ENCODE peak calls at places on chromosomes 4 and X, in eight cellular contexts. W is uterus, I is testis, T is heart left ventricle, O is ovary, G is IMR-90, M is breast epithelium, Z is endothelial cell of umbilical vein. Y is an unnamed sample.

GRCh38 chr4:76984788-76985211 is 35.2 kb downstream of the SEPTIN11 start:
- DNase-seq in W (peak), I (peak), T (peak), O (peak), G (peak), M (no peak), Z (peak), Y (peak)

GRCh38 chr4:60683357-60683756 is 516.8 kb upstream of the ADGRL3 start:
- DNase-seq in W (no peak), I (no peak), T (no peak), O (no peak), G (peak), M (no peak), Z (no peak), Y (no peak)

GRCh38 chr4:175540732-175541131 is 271.3 kb downstream of the GPM6A start:
- DNase-seq in W (no peak), I (no peak), T (no peak), O (no peak), G (no peak), M (no peak), Z (no peak), Y (no peak)

GRCh38 chr4:185566972-185567749 is 31.9 kb upstream of the PDLIM3 start:
- DNase-seq in W (peak), I (peak), T (peak), O (peak), G (peak), M (no peak), Z (peak), Y (no peak)

GRCh38 chr4:1472148-1472797 is 66.0 kb upstream of the NKX1-1 start:
- DNase-seq in W (peak), I (no peak), T (no peak), O (no peak), G (no peak), M (peak), Z (no peak), Y (no peak)

GRCh38 chrX:121161501-121161933 is 114.1 kb downstream of the GLUD2 start:
- DNase-seq in W (no peak), I (no peak), T (no peak), O (no peak), G (no peak), M (no peak), Z (no peak), Y (no peak)

GRCh38 chrX:133908223-133908622 is 77.2 kb downstream of the GPC3 start:
- DNase-seq in W (no peak), I (no peak), T (no peak), O (no peak), G (no peak), M (no peak), Z (no peak), Y (no peak)

GRCh38 chr4:120667102-120667501 is 255.4 kb downstream of the PRDM5 start:
- DNase-seq in W (no peak), I (no peak), T (no peak), O (no peak), G (no peak), M (no peak), Z (no peak), Y (no peak)

GRCh38 chr4:106201373-106201772 is 114.6 kb downstream of the TBCK start:
- DNase-seq in W (no peak), I (no peak), T (no peak), O (no peak), G (peak), M (no peak), Z (peak), Y (no peak)

GRCh38 chr4:23789765-23790164 is 100.1 kb downstream of the PPARGC1A start:
- DNase-seq in W (peak), I (no peak), T (peak), O (no peak), G (peak), M (no peak), Z (no peak), Y (peak)

GRCh38 chr4:170278481-170278880 is 188.7 kb upstream of the AADAT start:
- DNase-seq in W (no peak), I (no peak), T (no peak), O (no peak), G (no peak), M (no peak), Z (no peak), Y (no peak)

GRCh38 chrX:14039344-14039743 is 9.7 kb upstream of the GEMIN8 start:
- DNase-seq in W (no peak), I (peak), T (no peak), O (peak), G (peak), M (no peak), Z (peak), Y (peak)

GRCh38 chr4:72670521-72670920 is 101.5 kb upstream of the ADAMTS3 start:
- DNase-seq in W (no peak), I (no peak), T (no peak), O (no peak), G (no peak), M (no peak), Z (no peak), Y (no peak)

GRCh38 chr4:3294401-3295241 is 1.8 kb downstream of the RGS12 start:
- DNase-seq in W (no peak), I (no peak), T (no peak), O (no peak), G (no peak), M (peak), Z (no peak), Y (peak)

GRCh38 chr4:88244821-88245579 is 39.4 kb downstream of the PPM1K start:
- DNase-seq in W (no peak), I (no peak), T (no peak), O (no peak), G (no peak), M (no peak), Z (no peak), Y (peak)

GRCh38 chr4:48692897-48693296 is 87.2 kb downstream of the FRYL start:
- DNase-seq in W (no peak), I (no peak), T (no peak), O (no peak), G (no peak), M (no peak), Z (no peak), Y (no peak)

GRCh38 chr4:140641789-140642439 is 73.2 kb upstream of the UCP1 start:
- DNase-seq in W (no peak), I (peak), T (no peak), O (peak), G (no peak), M (peak), Z (no peak), Y (no peak)

GRCh38 chrX:65924938-65925507 is 114.9 kb downstream of the VSIG4 start:
- DNase-seq in W (no peak), I (no peak), T (no peak), O (no peak), G (no peak), M (no peak), Z (no peak), Y (no peak)
- TF ChIP-seq POLR2A in W (no peak), I (no peak), T (no peak), O (no peak), G (no peak), M (no peak), Z (no peak), Y (no peak)

GRCh38 chrX:127138218-127138617 is 318.7 kb downstream of the PRR32 start:
- DNase-seq in W (no peak), I (no peak), T (no peak), O (no peak), G (no peak), M (no peak), Z (no peak), Y (no peak)
- H3K27ac ChIP-seq in W (no peak), I (no peak), T (no peak), O (no peak), G (no peak), M (no peak), Z (no peak), Y (no peak)

GRCh38 chrX:118807151-118808017 is 16.2 kb upstream of the ZCCHC12 start:
- DNase-seq in W (peak), I (peak), T (peak), O (peak), G (peak), M (no peak), Z (peak), Y (peak)
- TF ChIP-seq POLR2A in W (no peak), I (no peak), T (no peak), O (no peak), G (no peak), M (no peak), Z (no peak), Y (no peak)

GRCh38 chrX:23788521-23788920 is 5.5 kb downstream of the SAT1 start:
- DNase-seq in W (no peak), I (no peak), T (no peak), O (no peak), G (no peak), M (no peak), Z (no peak), Y (no peak)
- H3K27ac ChIP-seq in W (peak), I (no peak), T (no peak), O (no peak), G (no peak), M (no peak), Z (no peak), Y (no peak)

GRCh38 chrX:118974088-118974907 is at the start of gene LONRF3:
- DNase-seq in W (peak), I (peak), T (peak), O (peak), G (peak), M (peak), Z (peak), Y (peak)
- TF ChIP-seq POLR2A in W (peak), I (peak), T (no peak), O (peak), G (no peak), M (peak), Z (no peak), Y (peak)

GRCh38 chrX:111465664-111466063 is 45.8 kb upstream of the SERTM2 start:
- DNase-seq in W (no peak), I (no peak), T (no peak), O (no peak), G (no peak), M (no peak), Z (no peak), Y (no peak)
- H3K27ac ChIP-seq in W (no peak), I (no peak), T (no peak), O (no peak), G (no peak), M (no peak), Z (no peak), Y (no peak)

DNA sequence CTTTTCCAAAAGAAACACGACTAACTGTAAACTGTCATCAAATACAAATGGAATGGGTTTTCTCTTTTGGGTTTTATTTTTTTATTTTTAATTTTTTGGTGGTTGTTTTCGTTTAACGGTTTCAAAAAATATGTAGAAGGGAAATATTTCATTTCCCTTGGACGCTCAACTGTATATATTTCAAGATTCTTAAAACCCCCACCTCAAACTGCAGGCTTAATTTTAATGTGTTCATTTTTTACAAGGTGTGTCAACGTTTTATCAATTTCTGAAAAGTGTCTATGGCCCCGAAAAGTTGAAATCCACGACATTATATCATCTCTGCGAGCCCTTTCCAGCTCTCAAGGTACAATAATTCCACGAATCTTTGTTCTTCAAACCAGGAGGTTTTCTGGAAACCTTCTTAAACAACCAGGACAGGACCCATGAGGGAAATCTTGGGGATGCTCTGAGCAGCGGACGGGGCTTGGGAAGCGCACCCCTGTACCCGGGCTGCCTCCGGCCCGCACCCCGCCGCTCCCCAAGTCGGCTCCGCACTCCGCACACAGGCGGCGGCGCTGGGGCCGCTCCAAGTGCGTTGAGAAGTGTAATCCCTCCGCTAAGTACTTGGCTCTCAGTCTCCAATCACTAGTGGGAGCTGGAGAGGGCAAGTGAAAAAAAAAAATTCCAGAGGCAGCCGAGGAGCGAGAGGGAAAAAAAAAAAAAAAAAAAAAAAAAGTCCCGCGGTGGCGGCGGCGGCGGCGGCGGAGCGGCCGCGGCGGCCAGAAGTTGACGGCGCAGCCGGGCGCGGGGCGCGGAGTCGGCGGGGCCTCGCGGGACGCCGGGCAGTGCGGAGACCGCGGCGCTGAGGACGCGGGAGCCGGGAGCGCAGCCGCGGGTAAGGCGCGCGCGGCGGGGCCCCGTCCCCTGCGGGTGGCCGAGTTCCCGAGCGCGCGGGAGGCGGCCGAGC is at the start of gene BMPR1B:
- DNase-seq in W (peak), I (peak), T (no peak), O (peak), G (peak), M (no peak), Z (peak), Y (peak)
- TF ChIP-seq POLR2A in W (no peak), I (no peak), T (no peak), O (no peak), G (no peak), M (no peak), Z (no peak), Y (no peak)

GRCh38 chrX:73563740-73564073 is 710 bp downstream of the CHIC1 start:
- DNase-seq in W (no peak), I (no peak), T (no peak), O (no peak), G (no peak), M (no peak), Z (peak), Y (no peak)
- H3K27ac ChIP-seq in W (peak), I (peak), T (peak), O (no peak), G (peak), M (peak), Z (peak), Y (peak)